ENCODE peak calls at places on chromosomes 7 and 10, in six cellular contexts. Z, X, Y, L, U and G are unnamed samples.

GRCh38 chr10:61629594-61629993 is 33.1 kb upstream of the CABCOCO1 start:
- DNase-seq in Z (no peak), X (no peak), Y (no peak), L (no peak), U (no peak), G (peak)

GRCh38 chr7:91373401-91373800 is 109.2 kb downstream of the FZD1 start:
- DNase-seq in Z (no peak), X (no peak), Y (no peak), L (no peak), U (no peak), G (no peak)

GRCh38 chr7:150405584-150406310 is 26.6 kb downstream of the ZNF775 start:
- DNase-seq in Z (peak), X (no peak), Y (peak), L (peak), U (no peak), G (no peak)

GRCh38 chr10:78602201-78602917 is 466.4 kb upstream of the ZMIZ1 start:
- DNase-seq in Z (peak), X (no peak), Y (no peak), L (no peak), U (no peak), G (no peak)

GRCh38 chr10:103716206-103717160 is 138.9 kb downstream of the SH3PXD2A start:
- DNase-seq in Z (no peak), X (no peak), Y (no peak), L (peak), U (no peak), G (peak)

GRCh38 chr7:143426479-143427142 is 16.6 kb upstream of the TAS2R60 start:
- DNase-seq in Z (no peak), X (no peak), Y (no peak), L (no peak), U (no peak), G (no peak)

GRCh38 chr7:130908345-130909160 is 174.5 kb upstream of the KLF14 start:
- DNase-seq in Z (peak), X (no peak), Y (no peak), L (no peak), U (no peak), G (no peak)

GRCh38 chr7:93119191-93119905 is 1.6 kb upstream of the SAMD9 start:
- DNase-seq in Z (peak), X (no peak), Y (no peak), L (peak), U (no peak), G (peak)

GRCh38 chr10:77531441-77532001 is 106.1 kb downstream of the KCNMA1 start:
- DNase-seq in Z (peak), X (no peak), Y (peak), L (peak), U (no peak), G (no peak)

GRCh38 chr10:3873728-3874461 is 88.9 kb upstream of the KLF6 start:
- DNase-seq in Z (peak), X (peak), Y (peak), L (peak), U (no peak), G (peak)

GRCh38 chr7:34904987-34905386 is 132.3 kb downstream of the DPY19L1 start:
- DNase-seq in Z (no peak), X (no peak), Y (no peak), L (no peak), U (no peak), G (no peak)

GRCh38 chr7:132065193-132065972 is 509.0 kb upstream of the PODXL start:
- DNase-seq in Z (peak), X (no peak), Y (peak), L (peak), U (peak), G (peak)

GRCh38 chr7:32680259-32681173 is 185.2 kb downstream of the AVL9 start:
- DNase-seq in Z (peak), X (no peak), Y (peak), L (peak), U (peak), G (peak)

GRCh38 chr7:47779341-47779771 is 168.9 kb downstream of the PKD1L1 start:
- DNase-seq in Z (no peak), X (no peak), Y (no peak), L (peak), U (no peak), G (no peak)

GRCh38 chr10:76403876-76404275 is 972.5 kb downstream of the LRMDA start:
- DNase-seq in Z (peak), X (no peak), Y (no peak), L (peak), U (no peak), G (no peak)

GRCh38 chr10:61841338-61841875 is 60.1 kb upstream of the ARID5B start:
- DNase-seq in Z (no peak), X (no peak), Y (no peak), L (peak), U (no peak), G (no peak)

GRCh38 chr7:23474098-23474828 is 4.0 kb upstream of the IGF2BP3 start:
- DNase-seq in Z (peak), X (peak), Y (peak), L (peak), U (peak), G (peak)
- H3K4ac ChIP-seq in Z (peak), X (peak), Y (peak), L (peak), U (peak), G (peak)

DNA sequence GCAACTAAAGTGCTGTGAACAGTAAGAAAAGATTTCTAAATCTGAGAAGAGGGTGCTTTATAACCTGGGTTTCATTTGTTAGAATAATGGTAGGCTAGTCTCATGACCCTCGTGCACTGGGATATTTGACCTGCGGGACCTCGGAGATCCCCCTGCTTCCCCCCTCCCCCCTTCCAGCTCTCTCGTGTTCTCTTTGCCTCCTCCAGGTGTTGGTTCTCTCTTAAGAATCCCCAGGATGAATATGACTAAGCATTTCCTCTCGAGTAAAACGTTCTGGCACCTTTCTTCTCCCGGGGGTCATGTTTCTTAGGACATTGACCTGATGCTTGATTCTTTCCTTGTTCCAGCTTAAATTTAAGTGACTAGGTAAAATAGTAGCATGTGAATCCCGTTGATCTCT is 71.2 kb downstream of the SHH start:
- DNase-seq in Z (no peak), X (no peak), Y (no peak), L (no peak), U (no peak), G (peak)
- H3K4me3 ChIP-seq in Z (no peak), X (no peak), Y (no peak), L (no peak), U (no peak), G (no peak)

GRCh38 chr7:135076882-135077281 is 71.0 kb upstream of the TMEM140 start:
- DNase-seq in Z (no peak), X (no peak), Y (no peak), L (no peak), U (no peak), G (no peak)
- H2AK5ac ChIP-seq in Z (no peak), X (no peak), Y (no peak), L (no peak), U (no peak), G (no peak)

GRCh38 chr7:157009778-157010587 is 480 bp downstream of the MNX1 start:
- DNase-seq in Z (no peak), X (no peak), Y (no peak), L (peak), U (no peak), G (no peak)

GRCh38 chr7:157007470-157008066 is 2.9 kb downstream of the MNX1 start:
- DNase-seq in Z (no peak), X (no peak), Y (no peak), L (no peak), U (no peak), G (peak)

GRCh38 chr7:157009170-157009777 is 1.2 kb downstream of the MNX1 start:
- DNase-seq in Z (no peak), X (no peak), Y (no peak), L (no peak), U (no peak), G (peak)

GRCh38 chr7:157006829-157007469 is 3.5 kb downstream of the MNX1 start:
- DNase-seq in Z (no peak), X (no peak), Y (no peak), L (no peak), U (no peak), G (no peak)

DNA sequence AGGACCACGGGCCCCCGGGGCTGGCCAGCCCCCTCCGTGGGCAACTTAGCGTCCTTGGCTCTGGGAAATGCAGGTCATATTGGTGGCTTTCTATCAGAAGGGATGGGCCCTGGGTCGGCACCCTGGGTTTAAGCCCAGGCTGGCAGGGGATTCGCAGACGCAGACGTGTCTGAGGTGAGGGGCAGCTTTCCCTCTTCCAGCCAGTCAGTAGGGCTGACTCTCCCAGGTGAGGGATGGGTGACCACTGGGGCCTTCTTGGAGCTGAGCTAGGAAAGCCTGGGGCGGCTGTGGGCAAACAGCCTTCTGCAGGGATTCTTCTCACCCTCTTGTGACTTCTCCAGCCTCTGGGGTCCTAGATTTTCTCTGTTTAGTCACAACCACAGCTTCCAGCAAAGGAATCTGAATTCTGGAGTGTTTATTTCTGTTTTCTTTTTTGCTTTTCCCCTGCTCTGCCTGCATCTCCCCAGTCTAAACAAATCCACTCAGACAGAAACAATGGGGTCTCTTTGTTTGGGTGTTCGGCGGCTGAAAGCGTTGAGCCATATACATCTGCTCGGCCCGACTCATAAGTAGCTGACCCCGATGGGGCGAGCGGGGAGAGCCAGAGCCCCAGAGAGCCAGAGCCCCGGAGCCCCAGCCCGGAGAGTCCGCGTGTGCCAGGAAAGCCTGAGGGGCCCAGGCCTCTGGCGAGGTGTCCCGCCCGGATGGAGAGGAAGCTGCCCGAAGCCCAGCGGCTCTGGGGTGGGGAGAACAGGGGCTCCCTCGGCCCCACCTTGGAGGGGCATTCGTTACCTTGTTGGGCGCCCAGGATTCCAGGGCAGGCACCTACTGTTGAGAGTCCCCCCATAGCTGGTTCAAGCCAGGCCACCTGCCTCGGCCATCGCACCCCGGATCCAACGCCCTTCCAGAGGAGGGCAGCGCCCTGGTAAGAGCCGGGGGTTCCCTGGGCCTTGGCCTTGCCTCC is 2.0 kb downstream of the MNX1 start:
- DNase-seq in Z (no peak), X (no peak), Y (no peak), L (no peak), U (no peak), G (peak)
- H3K4ac ChIP-seq in Z (no peak), X (no peak), Y (no peak), L (no peak), U (no peak), G (no peak)

GRCh38 chr7:2104107-2104710 is 128.5 kb downstream of the MAD1L1 start:
- DNase-seq in Z (peak), X (peak), Y (peak), L (peak), U (peak), G (peak)
- H3K4me3 ChIP-seq in Z (no peak), X (no peak), Y (no peak), L (no peak), U (no peak), G (no peak)

GRCh38 chr10:43251664-43252165 is 15.2 kb downstream of the RASGEF1A start:
- DNase-seq in Z (no peak), X (no peak), Y (no peak), L (no peak), U (no peak), G (no peak)
- H2AK5ac ChIP-seq in Z (no peak), X (peak), Y (no peak), L (no peak), U (peak), G (no peak)

DNA sequence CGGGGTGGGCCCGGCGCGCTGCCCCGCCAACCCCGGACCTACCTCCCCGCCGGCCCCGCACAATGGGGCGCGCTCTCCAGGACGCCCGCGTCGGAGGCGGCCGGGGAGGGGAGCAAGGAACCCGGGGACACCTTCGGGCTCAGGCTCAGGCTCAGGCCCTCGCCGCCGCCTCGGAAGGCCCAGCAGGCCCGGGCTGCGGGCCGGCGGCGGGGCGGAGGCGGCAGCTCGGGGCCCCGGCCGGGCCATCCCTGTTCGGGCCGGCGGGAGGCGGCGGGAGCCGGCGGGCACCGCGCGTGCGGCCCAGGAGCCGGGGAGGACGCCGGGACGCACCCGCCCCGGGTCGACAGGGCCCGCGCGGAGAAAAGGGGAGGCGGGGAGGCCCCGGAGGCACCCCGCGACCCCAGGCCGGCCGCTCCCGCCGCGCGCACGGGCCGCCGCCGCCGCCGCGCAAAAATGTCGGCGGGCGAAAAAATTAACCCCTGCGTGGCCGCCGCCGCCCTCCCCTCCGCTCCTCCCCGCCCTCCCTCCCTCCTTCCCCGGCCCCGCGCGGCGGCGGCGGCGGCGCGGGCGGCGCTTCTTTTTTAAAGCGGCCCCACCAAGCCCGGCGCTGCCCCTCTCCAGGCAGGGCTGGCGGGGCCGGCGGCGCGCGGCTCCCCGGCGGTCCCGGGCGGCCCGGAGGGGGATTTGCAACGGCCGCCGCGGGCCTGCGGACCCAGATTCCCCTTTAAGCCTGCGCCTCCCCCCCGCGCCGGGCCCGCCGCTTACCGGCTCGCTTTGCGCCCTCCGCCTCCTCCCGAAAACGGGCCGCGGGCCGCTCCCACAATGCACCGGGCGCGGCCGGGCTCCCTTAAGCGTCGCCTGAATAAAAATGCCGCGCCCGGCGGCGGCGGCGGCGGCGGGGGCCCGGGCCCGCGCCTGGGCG is 597 bp downstream of the SEPHS1 start:
- DNase-seq in Z (peak), X (peak), Y (peak), L (peak), U (no peak), G (peak)
- H3K4ac ChIP-seq in Z (peak), X (no peak), Y (peak), L (peak), U (no peak), G (peak)

DNA sequence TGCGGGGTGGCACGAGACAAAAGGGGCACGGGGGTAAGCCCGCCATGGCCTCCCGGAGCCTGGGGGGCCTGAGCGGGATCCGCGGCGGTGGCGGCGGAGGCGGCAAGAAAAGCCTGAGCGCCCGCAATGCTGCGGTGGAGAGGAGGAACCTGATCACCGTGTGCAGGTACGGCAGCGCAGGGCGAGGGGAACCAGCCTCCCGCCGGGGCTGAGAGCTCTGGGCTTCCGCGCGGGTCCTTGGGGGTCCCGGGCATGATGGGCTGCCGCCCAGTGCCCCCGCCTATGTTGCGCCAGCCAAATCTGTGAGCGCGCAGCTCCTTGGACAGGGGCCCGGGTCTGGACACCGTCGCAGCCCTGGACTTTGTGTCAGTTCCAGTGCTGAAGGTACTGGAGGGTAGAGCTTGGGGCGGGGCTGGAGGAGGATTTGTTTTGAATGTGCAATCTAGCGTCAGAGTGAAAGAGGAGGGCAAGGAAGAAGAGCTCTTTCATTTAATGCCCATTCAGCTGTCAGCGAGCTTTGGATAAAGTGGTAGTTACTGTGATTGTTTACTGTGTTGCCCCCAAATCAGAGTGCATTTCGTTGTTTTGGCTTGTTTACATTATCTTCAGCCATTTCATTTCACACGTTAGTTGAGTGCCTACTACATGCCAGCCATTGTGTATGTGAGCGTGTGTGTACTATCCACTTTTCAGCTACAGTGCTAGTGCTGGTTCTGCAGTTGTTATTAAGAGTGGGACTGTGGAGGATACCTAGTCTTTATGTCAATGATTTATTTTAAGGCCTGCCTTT is 777 bp downstream of the RUNDC3B start:
- DNase-seq in Z (no peak), X (no peak), Y (peak), L (peak), U (no peak), G (peak)
- H3K4me3 ChIP-seq in Z (peak), X (peak), Y (peak), L (peak), U (peak), G (peak)

GRCh38 chr7:138167869-138168296 is 91.6 kb downstream of the AKR1D1 start:
- DNase-seq in Z (no peak), X (no peak), Y (no peak), L (no peak), U (no peak), G (peak)

GRCh38 chr7:138169441-138169851 is 93.2 kb downstream of the AKR1D1 start:
- DNase-seq in Z (no peak), X (peak), Y (no peak), L (no peak), U (peak), G (peak)

GRCh38 chr7:138170959-138171703 is 94.9 kb downstream of the AKR1D1 start:
- DNase-seq in Z (no peak), X (no peak), Y (no peak), L (no peak), U (no peak), G (no peak)

GRCh38 chr7:138167222-138167621 is 91.0 kb downstream of the AKR1D1 start:
- DNase-seq in Z (no peak), X (no peak), Y (no peak), L (no peak), U (no peak), G (peak)

GRCh38 chr7:138170298-138170697 is 94.0 kb downstream of the AKR1D1 start:
- DNase-seq in Z (no peak), X (no peak), Y (no peak), L (no peak), U (no peak), G (peak)
- H2AK5ac ChIP-seq in Z (no peak), X (no peak), Y (no peak), L (no peak), U (peak), G (no peak)

GRCh38 chr10:86755454-86755739 is 1.0 kb upstream of the BMPR1A start:
- DNase-seq in Z (no peak), X (no peak), Y (no peak), L (no peak), U (no peak), G (no peak)
- H3K4ac ChIP-seq in Z (peak), X (no peak), Y (peak), L (no peak), U (no peak), G (no peak)